ENCODE peak calls at places on chromosomes 13 and 19, in five cellular contexts. One of them, this sample, is unnamed.

GRCh38 chr19:39264306-39265290 is 3.6 kb upstream of the IFNL2 start:
- DNase-seq in stomach: no peak
- DNase-seq in OCI-LY7: no peak
- DNase-seq in coronary artery: no peak
- DNase-seq in mammary epithelial cell: no peak
- DNase-seq in this sample: no peak

GRCh38 chr13:89514534-89515312 is 1832.8 kb upstream of the MIR17HG start:
- DNase-seq in stomach: no peak
- DNase-seq in OCI-LY7: no peak
- DNase-seq in coronary artery: no peak
- DNase-seq in mammary epithelial cell: peak
- DNase-seq in this sample: no peak

GRCh38 chr19:54100560-54100959 is at the start of gene OSCAR:
- DNase-seq in stomach: no peak
- DNase-seq in OCI-LY7: no peak
- DNase-seq in coronary artery: no peak
- DNase-seq in mammary epithelial cell: no peak
- DNase-seq in this sample: no peak

GRCh38 chr13:39612023-39612637 is 9.1 kb upstream of the LHFPL6 start:
- DNase-seq in stomach: peak
- DNase-seq in OCI-LY7: peak
- DNase-seq in coronary artery: no peak
- DNase-seq in mammary epithelial cell: peak
- DNase-seq in this sample: peak

GRCh38 chr13:79445968-79446645 is 34.8 kb upstream of the NDFIP2 start:
- DNase-seq in stomach: no peak
- DNase-seq in OCI-LY7: no peak
- DNase-seq in coronary artery: no peak
- DNase-seq in mammary epithelial cell: no peak
- DNase-seq in this sample: no peak

GRCh38 chr13:74036373-74036772 is 97.8 kb downstream of the KLF12 start:
- DNase-seq in stomach: no peak
- DNase-seq in OCI-LY7: no peak
- DNase-seq in coronary artery: no peak
- DNase-seq in mammary epithelial cell: peak
- DNase-seq in this sample: no peak

GRCh38 chr13:31081316-31081715 is 80.4 kb downstream of the HSPH1 start:
- DNase-seq in stomach: no peak
- DNase-seq in OCI-LY7: no peak
- DNase-seq in coronary artery: no peak
- DNase-seq in mammary epithelial cell: no peak
- DNase-seq in this sample: peak

GRCh38 chr13:42405665-42406390 is 133.9 kb downstream of the AKAP11 start:
- DNase-seq in stomach: no peak
- DNase-seq in OCI-LY7: no peak
- DNase-seq in coronary artery: no peak
- DNase-seq in mammary epithelial cell: peak
- DNase-seq in this sample: peak

GRCh38 chr13:26949701-26950345 is 189.2 kb upstream of the GPR12 start:
- DNase-seq in stomach: no peak
- DNase-seq in OCI-LY7: no peak
- DNase-seq in coronary artery: no peak
- DNase-seq in mammary epithelial cell: no peak
- DNase-seq in this sample: no peak

GRCh38 chr19:2171349-2172145 is 7.8 kb downstream of the DOT1L start:
- DNase-seq in stomach: peak
- DNase-seq in OCI-LY7: peak
- DNase-seq in coronary artery: no peak
- DNase-seq in mammary epithelial cell: no peak
- DNase-seq in this sample: peak

GRCh38 chr13:74290324-74290773 is 156.1 kb upstream of the KLF12 start:
- DNase-seq in stomach: no peak
- DNase-seq in OCI-LY7: peak
- DNase-seq in coronary artery: no peak
- DNase-seq in mammary epithelial cell: peak
- DNase-seq in this sample: peak

GRCh38 chr13:109767023-109767422 is 19.4 kb downstream of the IRS2 start:
- DNase-seq in stomach: no peak
- DNase-seq in OCI-LY7: no peak
- DNase-seq in coronary artery: no peak
- DNase-seq in mammary epithelial cell: no peak
- DNase-seq in this sample: no peak

GRCh38 chr13:28002886-28003698 is 14.6 kb upstream of the URAD start:
- DNase-seq in stomach: no peak
- DNase-seq in OCI-LY7: no peak
- DNase-seq in coronary artery: no peak
- DNase-seq in mammary epithelial cell: no peak
- DNase-seq in this sample: no peak

GRCh38 chr13:23506071-23506820 is 64.0 kb upstream of the TNFRSF19 start:
- DNase-seq in stomach: no peak
- DNase-seq in OCI-LY7: no peak
- DNase-seq in coronary artery: no peak
- DNase-seq in mammary epithelial cell: no peak
- DNase-seq in this sample: no peak

GRCh38 chr13:97753942-97754670 is 199.4 kb upstream of the IPO5 start:
- DNase-seq in stomach: no peak
- DNase-seq in OCI-LY7: no peak
- DNase-seq in coronary artery: no peak
- DNase-seq in mammary epithelial cell: no peak
- DNase-seq in this sample: no peak

GRCh38 chr13:30340367-30341184 is 33.2 kb upstream of the KATNAL1 start:
- DNase-seq in stomach: no peak
- DNase-seq in OCI-LY7: no peak
- DNase-seq in coronary artery: peak
- DNase-seq in mammary epithelial cell: peak
- DNase-seq in this sample: no peak

GRCh38 chr19:15297416-15298224 is 34.7 kb downstream of the BRD4 start:
- DNase-seq in stomach: no peak
- DNase-seq in OCI-LY7: peak
- DNase-seq in coronary artery: no peak
- DNase-seq in mammary epithelial cell: peak
- DNase-seq in this sample: no peak

GRCh38 chr19:35311901-35312665 is 16.9 kb upstream of the CD22 start:
- DNase-seq in stomach: no peak
- DNase-seq in OCI-LY7: no peak
- DNase-seq in coronary artery: no peak
- DNase-seq in mammary epithelial cell: no peak
- DNase-seq in this sample: no peak

GRCh38 chr19:38527466-38528136 is 90.2 kb downstream of the MAP4K1 start:
- DNase-seq in stomach: no peak
- DNase-seq in OCI-LY7: peak
- DNase-seq in coronary artery: no peak
- DNase-seq in mammary epithelial cell: no peak
- DNase-seq in this sample: no peak

GRCh38 chr19:38155453-38155852 is 68.6 kb downstream of the DPF1 start:
- DNase-seq in stomach: no peak
- DNase-seq in OCI-LY7: no peak
- DNase-seq in coronary artery: no peak
- DNase-seq in mammary epithelial cell: peak
- DNase-seq in this sample: no peak

GRCh38 chr13:99822820-99823219 is 148.7 kb downstream of the ZIC5 start:
- DNase-seq in stomach: no peak
- DNase-seq in OCI-LY7: no peak
- DNase-seq in coronary artery: no peak
- DNase-seq in mammary epithelial cell: no peak
- DNase-seq in this sample: no peak

GRCh38 chr13:77330009-77330471 is 3.1 kb upstream of the MYCBP2 start:
- DNase-seq in stomach: no peak
- DNase-seq in OCI-LY7: peak
- DNase-seq in coronary artery: no peak
- DNase-seq in mammary epithelial cell: no peak
- DNase-seq in this sample: peak

GRCh38 chr19:46201413-46202310 is 27.9 kb upstream of the IGFL1 start:
- DNase-seq in stomach: no peak
- DNase-seq in OCI-LY7: no peak
- DNase-seq in coronary artery: no peak
- DNase-seq in mammary epithelial cell: peak
- DNase-seq in this sample: no peak

GRCh38 chr13:97875911-97876310 is 77.6 kb upstream of the IPO5 start:
- DNase-seq in stomach: no peak
- DNase-seq in OCI-LY7: no peak
- DNase-seq in coronary artery: no peak
- DNase-seq in mammary epithelial cell: no peak
- DNase-seq in this sample: no peak

GRCh38 chr13:71935166-71935840 is 68.3 kb upstream of the DACH1 start:
- DNase-seq in stomach: no peak
- DNase-seq in OCI-LY7: no peak
- DNase-seq in coronary artery: no peak
- DNase-seq in mammary epithelial cell: peak
- DNase-seq in this sample: no peak

GRCh38 chr19:11560404-11560988 is 1.5 kb upstream of the ELOF1 start:
- DNase-seq in stomach: peak
- DNase-seq in OCI-LY7: peak
- DNase-seq in coronary artery: no peak
- DNase-seq in mammary epithelial cell: peak
- DNase-seq in this sample: peak

GRCh38 chr13:76425930-76426329 is 460.3 kb downstream of the KCTD12 start:
- DNase-seq in stomach: no peak
- DNase-seq in OCI-LY7: no peak
- DNase-seq in coronary artery: no peak
- DNase-seq in mammary epithelial cell: no peak
- DNase-seq in this sample: no peak

GRCh38 chr13:74669149-74669548 is 534.9 kb upstream of the KLF12 start:
- DNase-seq in stomach: no peak
- DNase-seq in OCI-LY7: no peak
- DNase-seq in coronary artery: no peak
- DNase-seq in mammary epithelial cell: no peak
- DNase-seq in this sample: no peak

GRCh38 chr13:95641961-95642621 is 2.4 kb downstream of the DZIP1 start:
- DNase-seq in stomach: peak
- DNase-seq in OCI-LY7: no peak
- DNase-seq in coronary artery: peak
- DNase-seq in mammary epithelial cell: peak
- DNase-seq in this sample: peak

GRCh38 chr13:75038315-75038881 is 443.6 kb downstream of the TBC1D4 start:
- DNase-seq in stomach: no peak
- DNase-seq in OCI-LY7: no peak
- DNase-seq in coronary artery: no peak
- DNase-seq in mammary epithelial cell: no peak
- DNase-seq in this sample: no peak

GRCh38 chr19:44737238-44738160 is 11.0 kb upstream of the BCL3 start:
- DNase-seq in stomach: no peak
- DNase-seq in OCI-LY7: no peak
- DNase-seq in coronary artery: no peak
- DNase-seq in mammary epithelial cell: no peak
- DNase-seq in this sample: peak

GRCh38 chr13:37617162-37617561 is 18.6 kb upstream of the POSTN start:
- DNase-seq in stomach: no peak
- DNase-seq in OCI-LY7: no peak
- DNase-seq in coronary artery: no peak
- DNase-seq in mammary epithelial cell: peak
- DNase-seq in this sample: no peak

GRCh38 chr19:954672-955494 is 29.0 kb downstream of the ARID3A start:
- DNase-seq in stomach: no peak
- DNase-seq in OCI-LY7: no peak
- DNase-seq in coronary artery: no peak
- DNase-seq in mammary epithelial cell: no peak
- DNase-seq in this sample: peak

GRCh38 chr13:111153977-111154332 is 38.8 kb downstream of the ARHGEF7 start:
- DNase-seq in stomach: no peak
- DNase-seq in OCI-LY7: peak
- DNase-seq in coronary artery: peak
- DNase-seq in mammary epithelial cell: no peak
- DNase-seq in this sample: no peak
- TF ChIP-seq CTCF in stomach: no peak
- TF ChIP-seq CTCF in OCI-LY7: peak
- TF ChIP-seq CTCF in coronary artery: no peak
- TF ChIP-seq CTCF in mammary epithelial cell: no peak
- TF ChIP-seq CTCF in this sample: peak

GRCh38 chr13:36297600-36298338 is at the start of gene CCDC169:
- DNase-seq in stomach: peak
- DNase-seq in OCI-LY7: no peak
- DNase-seq in coronary artery: peak
- DNase-seq in mammary epithelial cell: peak
- DNase-seq in this sample: peak
- H3K4me3 ChIP-seq in stomach: peak
- H3K4me3 ChIP-seq in OCI-LY7: no peak
- H3K4me3 ChIP-seq in coronary artery: peak
- H3K4me3 ChIP-seq in mammary epithelial cell: peak
- H3K4me3 ChIP-seq in this sample: peak

DNA sequence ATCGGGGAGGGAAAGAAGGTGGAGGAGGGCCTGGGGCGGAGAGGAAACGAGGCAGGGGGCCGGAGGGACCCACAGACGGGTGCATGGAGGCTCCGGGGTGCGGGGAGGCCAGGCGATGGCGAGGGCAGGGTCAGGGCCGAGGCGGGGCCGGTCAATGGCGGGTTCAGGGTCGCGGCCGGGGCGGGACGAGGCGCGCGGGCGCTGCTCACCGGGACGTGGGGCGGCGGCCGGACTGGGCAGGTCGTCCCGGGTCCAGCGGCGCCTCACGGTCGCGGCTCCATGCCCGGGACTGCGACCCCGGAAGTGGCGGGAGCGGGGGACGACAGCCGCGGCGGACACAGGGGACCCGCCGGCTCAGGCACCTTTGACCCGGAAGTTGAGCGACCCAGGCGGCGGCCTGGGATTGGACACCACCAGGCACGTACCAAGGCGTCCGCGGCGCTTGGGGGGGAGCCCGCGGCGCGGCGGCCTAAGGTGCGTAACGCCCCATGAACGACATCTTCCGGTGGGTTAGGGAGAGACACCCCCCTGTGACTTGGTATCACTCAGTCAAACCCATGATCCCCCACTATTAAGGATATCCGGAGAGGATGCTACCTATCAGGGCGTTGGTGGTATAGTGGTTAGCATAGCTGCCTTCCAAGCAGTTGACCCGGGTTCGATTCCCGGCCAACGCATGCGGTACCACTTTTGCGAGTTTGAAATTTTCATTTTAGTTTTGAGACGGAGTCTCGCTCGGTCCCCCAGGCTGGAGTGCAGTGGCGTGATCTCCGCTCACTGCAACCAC is at the start of gene DPP9:
- DNase-seq in stomach: peak
- DNase-seq in OCI-LY7: peak
- DNase-seq in coronary artery: peak
- DNase-seq in mammary epithelial cell: peak
- DNase-seq in this sample: peak
- TF ChIP-seq CTCF in stomach: peak
- TF ChIP-seq CTCF in OCI-LY7: no peak
- TF ChIP-seq CTCF in coronary artery: no peak
- TF ChIP-seq CTCF in mammary epithelial cell: no peak
- TF ChIP-seq CTCF in this sample: no peak

DNA sequence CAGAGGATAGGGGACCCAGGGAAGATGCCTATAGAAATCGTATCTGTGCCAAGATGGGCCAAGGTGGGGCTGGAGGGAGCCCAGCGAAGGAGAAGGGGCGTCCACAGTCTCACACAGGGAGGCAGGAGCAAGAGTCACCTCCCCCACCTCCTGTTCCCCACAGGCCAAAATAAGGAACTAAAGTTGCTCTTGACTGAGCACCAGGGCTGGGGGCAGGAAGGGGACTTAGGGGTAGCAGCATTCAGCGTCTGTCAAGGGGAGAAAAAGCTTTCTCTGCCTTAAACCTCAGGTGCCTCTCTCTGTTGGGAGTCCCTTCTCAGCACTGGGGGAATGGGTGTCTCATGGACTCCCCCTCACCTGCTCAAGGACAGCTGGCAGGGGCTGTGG is 404 bp downstream of the CD79A start:
- DNase-seq in stomach: no peak
- DNase-seq in OCI-LY7: peak
- DNase-seq in coronary artery: no peak
- DNase-seq in mammary epithelial cell: no peak
- DNase-seq in this sample: peak
- H3K4me3 ChIP-seq in stomach: no peak
- H3K4me3 ChIP-seq in OCI-LY7: peak
- H3K4me3 ChIP-seq in coronary artery: no peak
- H3K4me3 ChIP-seq in mammary epithelial cell: no peak
- H3K4me3 ChIP-seq in this sample: peak